ENCODE peak calls at places on chromosome 1, in seven cellular contexts. H, Y, F, E, R, A and Z are unnamed samples.

GRCh38 chr1:185645686-185646085 is 88.5 kb upstream of the HMCN1 start:
- DNase-seq in R (peak), Y (no peak), F (no peak), E (no peak), A (no peak), H (no peak), Z (no peak)

GRCh38 chr1:35924838-35925237 is 6.1 kb upstream of the AGO3 start:
- DNase-seq in Y (peak), E (no peak), A (peak), R (no peak), H (no peak), F (no peak), Z (no peak)

GRCh38 chr1:205589618-205590456 is 42.0 kb downstream of the ELK4 start:
- DNase-seq in H (no peak), A (no peak), R (no peak), F (no peak), Y (no peak), E (no peak), Z (peak)

GRCh38 chr1:209199822-209200221 is 383.7 kb upstream of the CAMK1G start:
- DNase-seq in E (no peak), F (no peak), Y (no peak), A (peak), H (no peak), R (no peak), Z (no peak)

GRCh38 chr1:53909946-53910345 is 16.0 kb downstream of the DIO1 start:
- DNase-seq in H (no peak), Y (no peak), R (no peak), E (no peak), F (no peak), A (no peak), Z (no peak)

GRCh38 chr1:180182721-180183311 is 28.1 kb downstream of the QSOX1 start:
- DNase-seq in F (no peak), H (no peak), E (no peak), R (no peak), A (no peak), Y (no peak), Z (no peak)

GRCh38 chr1:40371707-40372258 is 1.7 kb upstream of the SMAP2 start:
- DNase-seq in H (no peak), Y (no peak), A (no peak), F (no peak), R (no peak), E (no peak), Z (no peak)

GRCh38 chr1:154478013-154478412 is 24.0 kb upstream of the TDRD10 start:
- DNase-seq in H (no peak), R (no peak), E (no peak), A (no peak), Y (no peak), F (peak), Z (no peak)

GRCh38 chr1:1432566-1432950 is 2.9 kb upstream of the VWA1 start:
- DNase-seq in A (no peak), E (no peak), H (no peak), Y (peak), F (no peak), R (no peak), Z (no peak)

GRCh38 chr1:202004711-202005110 is 5.7 kb upstream of the ELF3 start:
- DNase-seq in A (no peak), Y (no peak), E (no peak), R (no peak), F (no peak), H (no peak), Z (no peak)

GRCh38 chr1:236677641-236678235 is 8.6 kb upstream of the ACTN2 start:
- DNase-seq in F (no peak), R (no peak), A (no peak), Y (no peak), H (no peak), E (no peak), Z (no peak)

GRCh38 chr1:218752126-218752525 is 407.0 kb downstream of the TGFB2 start:
- DNase-seq in Y (no peak), H (no peak), A (no peak), F (no peak), R (no peak), E (no peak), Z (no peak)

GRCh38 chr1:85563139-85563538 is 17.4 kb upstream of the CCN1 start:
- DNase-seq in H (no peak), F (no peak), E (no peak), Y (no peak), R (no peak), A (no peak), Z (no peak)

GRCh38 chr1:1665815-1666251 is 7.0 kb upstream of the CDK11B start:
- DNase-seq in R (no peak), A (no peak), F (no peak), E (peak), H (no peak), Y (peak), Z (no peak)

GRCh38 chr1:119873166-119874025 is 22.9 kb downstream of the ADAM30 start:
- DNase-seq in R (peak), F (no peak), A (no peak), E (no peak), H (peak), Y (no peak), Z (no peak)

GRCh38 chr1:1894354-1895049 is 3.6 kb upstream of the GNB1 start:
- DNase-seq in E (no peak), A (no peak), Y (no peak), F (no peak), R (no peak), H (no peak), Z (no peak)

GRCh38 chr1:31583995-31584868 is 7.9 kb downstream of the TINAGL1 start:
- DNase-seq in A (no peak), E (no peak), R (no peak), Y (no peak), F (no peak), H (no peak), Z (peak)

GRCh38 chr1:13808729-13809131 is 108.7 kb downstream of the PRDM2 start:
- DNase-seq in H (peak), E (no peak), R (no peak), F (peak), A (peak), Y (no peak), Z (no peak)

GRCh38 chr1:21562896-21563295 is 53.7 kb downstream of the ALPL start:
- DNase-seq in A (no peak), R (no peak), E (no peak), Y (no peak), H (no peak), F (no peak), Z (no peak)

GRCh38 chr1:94592566-94592920 is 51.0 kb upstream of the F3 start:
- DNase-seq in A (no peak), R (no peak), F (no peak), Y (no peak), E (no peak), H (no peak), Z (no peak)

GRCh38 chr1:172298146-172298545 is 122.3 kb upstream of the C1orf105 start:
- DNase-seq in H (no peak), A (no peak), E (no peak), R (no peak), Y (no peak), F (no peak), Z (no peak)
- TF ChIP-seq CTCF in H (no peak), A (no peak), E (no peak), R (no peak), Y (no peak), F (no peak), Z (no peak)

DNA sequence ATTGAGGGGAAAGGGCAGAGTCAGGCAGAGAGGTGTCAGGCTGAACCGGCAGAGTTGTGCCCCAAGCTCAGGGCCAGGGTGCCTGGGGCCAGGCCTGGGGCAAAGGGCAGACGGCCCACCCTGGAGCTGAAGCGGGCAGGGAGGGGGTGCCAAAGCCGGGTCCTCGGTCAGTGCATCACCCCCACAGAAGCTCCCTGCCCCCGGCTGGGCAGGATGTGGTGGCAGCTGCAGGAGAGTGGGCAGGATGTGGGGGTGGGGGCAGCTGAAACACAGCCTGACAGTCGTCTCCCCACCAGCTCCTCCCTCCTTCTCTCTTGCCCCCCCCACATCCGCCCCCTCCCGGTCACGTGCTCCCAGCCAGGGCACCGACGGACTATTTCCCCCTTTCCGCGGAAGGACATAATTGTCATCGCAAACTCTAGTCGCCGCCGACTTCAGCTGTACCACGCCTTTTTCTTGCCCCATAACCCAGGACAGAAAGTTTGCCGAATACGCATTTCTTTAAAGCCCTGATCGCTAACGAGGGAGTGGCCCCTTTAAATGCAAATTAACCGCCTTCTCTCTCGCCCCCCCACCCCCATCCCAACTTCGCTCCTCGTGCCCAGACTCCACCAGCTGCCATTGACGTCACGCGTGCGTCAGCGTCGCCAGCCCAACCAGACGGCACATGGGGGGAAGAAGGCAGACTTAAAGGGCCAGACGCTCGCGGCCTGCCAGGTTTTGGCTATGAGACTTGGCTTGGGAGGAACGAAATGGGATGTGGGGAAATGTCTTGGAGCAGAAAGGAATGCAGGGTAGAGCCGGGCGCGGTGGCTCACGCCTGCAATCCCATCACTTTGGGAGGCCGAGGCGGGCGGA is 4.5 kb upstream of the MEF2D start:
- DNase-seq in R (peak), F (peak), Y (peak), A (peak), H (peak), E (peak), Z (peak)
- TF ChIP-seq CTCF in R (no peak), F (no peak), Y (no peak), A (no peak), H (peak), E (no peak), Z (no peak)

GRCh38 chr1:69016468-69016867 is 519.6 kb upstream of the DEPDC1 start:
- DNase-seq in F (no peak), A (no peak), R (no peak), Y (no peak), E (no peak), H (no peak), Z (no peak)
- TF ChIP-seq CTCF in F (no peak), A (no peak), R (no peak), Y (no peak), E (no peak), H (no peak), Z (no peak)

GRCh38 chr1:223711838-223712183 is 528 bp upstream of the CAPN2 start:
- DNase-seq in A (no peak), Y (no peak), F (no peak), R (no peak), H (no peak), E (no peak), Z (no peak)

GRCh38 chr1:223712856-223713494 is 636 bp downstream of the CAPN2 start:
- DNase-seq in H (peak), F (no peak), Y (peak), E (no peak), R (no peak), A (peak), Z (no peak)

GRCh38 chr1:223711173-223711572 is 1.2 kb upstream of the CAPN2 start:
- DNase-seq in H (peak), E (no peak), Y (no peak), R (no peak), A (no peak), F (no peak), Z (no peak)

GRCh38 chr1:223713546-223714420 is 1.4 kb downstream of the CAPN2 start:
- DNase-seq in A (peak), E (no peak), Y (no peak), F (no peak), R (no peak), H (no peak), Z (no peak)

DNA sequence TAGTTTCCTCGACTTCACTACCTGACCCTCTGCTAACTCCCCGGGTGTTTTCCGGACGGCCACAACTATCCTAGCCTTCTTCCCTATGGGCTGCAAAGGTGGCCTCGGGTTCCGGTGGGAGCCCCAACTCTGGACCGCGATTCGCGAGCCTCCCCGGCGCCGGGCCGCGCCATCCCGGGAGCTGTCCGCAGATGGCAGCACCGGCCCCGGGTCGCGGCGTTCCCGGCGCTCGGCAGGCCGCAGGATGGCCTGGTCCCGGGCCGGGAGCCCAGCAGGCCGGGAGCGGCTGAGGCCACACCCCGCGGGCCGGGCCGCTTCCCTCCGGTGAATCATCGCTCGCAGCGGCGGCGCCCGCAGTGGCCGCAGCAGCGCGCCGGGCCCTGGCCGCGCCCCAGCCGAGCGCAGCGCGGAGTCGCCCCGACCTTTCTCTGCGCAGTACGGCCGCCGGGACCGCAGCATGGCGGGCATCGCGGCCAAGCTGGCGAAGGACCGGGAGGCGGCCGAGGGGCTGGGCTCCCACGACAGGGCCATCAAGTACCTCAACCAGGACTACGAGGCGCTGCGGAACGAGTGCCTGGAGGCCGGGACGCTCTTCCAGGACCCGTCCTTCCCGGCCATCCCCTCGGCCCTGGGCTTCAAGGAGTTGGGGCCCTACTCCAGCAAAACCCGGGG is at the start of gene CAPN2:
- DNase-seq in H (peak), E (peak), Y (peak), A (peak), F (no peak), R (peak), Z (peak)
- TF ChIP-seq CTCF in H (peak), E (peak), Y (peak), A (peak), F (no peak), R (peak), Z (peak)

DNA sequence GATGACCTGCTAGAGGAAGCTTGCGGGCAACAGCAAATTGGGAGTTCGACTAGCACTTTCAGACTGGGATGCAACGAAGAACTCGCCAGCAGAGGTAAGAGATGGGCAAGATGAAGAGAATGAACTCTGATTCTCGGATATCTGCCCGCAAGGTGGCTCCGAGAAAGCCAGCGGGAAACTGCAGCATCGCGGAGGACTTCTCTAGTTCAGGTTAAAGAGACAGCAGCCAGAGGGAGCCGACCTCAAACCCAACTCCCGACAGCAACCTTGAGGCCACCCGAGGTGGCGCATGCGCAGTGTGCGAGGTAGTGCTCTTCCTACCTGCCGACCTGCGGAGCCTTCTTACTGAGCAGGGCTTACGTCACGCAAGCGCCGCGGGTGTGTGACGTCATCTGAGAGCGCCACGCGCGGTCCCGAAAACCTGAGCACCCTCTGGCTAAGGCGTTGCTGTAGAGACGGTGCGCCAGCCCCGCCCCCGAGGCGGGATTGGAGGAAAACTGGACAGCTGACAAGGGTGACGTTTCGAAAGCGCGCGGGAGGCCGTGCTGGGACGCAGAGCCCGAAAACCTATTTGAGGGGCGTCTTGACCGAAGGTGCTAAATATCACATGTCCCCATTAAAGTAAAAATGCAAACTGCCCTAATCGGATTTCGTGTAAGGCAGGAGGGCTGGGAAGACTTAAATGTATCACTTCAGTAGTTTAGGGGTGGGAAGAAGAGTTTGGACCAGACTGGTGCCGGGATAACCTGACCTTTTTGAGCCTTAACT is 110.5 kb upstream of the SLC25A33 start:
- DNase-seq in H (peak), R (peak), E (peak), F (peak), A (peak), Y (peak), Z (peak)
- TF ChIP-seq CTCF in H (peak), R (no peak), E (no peak), F (no peak), A (no peak), Y (no peak), Z (peak)